ENCODE peak calls at places on chromosomes 11 and 22, in five cellular contexts. D, U, G, H and V are unnamed samples.
A peak's percentile ranks its signal among the peaks of the same experiment; 100 is the strongest.

GRCh38 chr11:126920833-126921232 is 79.7 kb downstream of the KIRREL3 start:
- DNase-seq in G (no peak), U (no peak), H (no peak), D (no peak), V (no peak)

GRCh38 chr11:2612884-2613571 is 86.8 kb downstream of the KCNQ1OT1 start:
- DNase-seq in H (no peak), G (no peak), D (no peak), U (no peak), V (no peak)

GRCh38 chr11:134393638-134394037 is 18.4 kb downstream of the B3GAT1 start:
- DNase-seq in G (no peak), D (no peak), H (no peak), U (peak; percentile 75), V (no peak)

GRCh38 chr22:49429066-49429465 is 398.6 kb downstream of the BRD1 start:
- DNase-seq in D (no peak), H (no peak), U (no peak), G (no peak), V (no peak)

GRCh38 chr11:71194702-71195101 is 57.7 kb downstream of the SHANK2 start:
- DNase-seq in G (no peak), D (no peak), H (no peak), U (no peak), V (no peak)

GRCh38 chr22:46684706-46685105 is 53.3 kb downstream of the CERK start:
- DNase-seq in D (no peak), U (no peak), G (no peak), H (no peak), V (no peak)

GRCh38 chr22:38941488-38941987 is 15.9 kb upstream of the APOBEC3A start:
- DNase-seq in G (no peak), D (no peak), H (peak; percentile 60), U (no peak), V (no peak)

GRCh38 chr11:15710593-15711260 is 596.0 kb downstream of the INSC start:
- DNase-seq in U (no peak), D (no peak), H (no peak), G (no peak), V (no peak)

GRCh38 chr22:35398574-35398973 is 1.4 kb upstream of the MCM5 start:
- DNase-seq in D (no peak), H (no peak), G (no peak), U (no peak), V (no peak)

GRCh38 chr11:64204464-64204989 is 2.0 kb upstream of the FERMT3 start:
- DNase-seq in D (peak; percentile 96), U (peak; percentile 92), H (peak; percentile 86), G (peak; percentile 81), V (peak; percentile 44)

GRCh38 chr11:29616611-29617010 is 400.2 kb downstream of the KCNA4 start:
- DNase-seq in U (no peak), H (no peak), G (peak; percentile 81), D (no peak), V (no peak)

GRCh38 chr11:102485095-102485722 is 32.6 kb upstream of the TMEM123 start:
- DNase-seq in H (no peak), D (no peak), G (no peak), U (no peak), V (no peak)

GRCh38 chr22:19376247-19376646 is 55.3 kb downstream of the HIRA start:
- DNase-seq in U (no peak), G (no peak), H (no peak), D (no peak), V (no peak)

GRCh38 chr11:9577551-9577950 is 4.1 kb downstream of the WEE1 start:
- DNase-seq in D (no peak), H (no peak), U (no peak), G (peak; percentile 58), V (no peak)

GRCh38 chr11:133718238-133718637 is 127.1 kb downstream of the SPATA19 start:
- DNase-seq in G (no peak), H (no peak), U (no peak), D (no peak), V (no peak)

GRCh38 chr11:96704847-96705246 is 315.0 kb downstream of the JRKL start:
- DNase-seq in U (no peak), D (no peak), G (no peak), H (no peak), V (no peak)

GRCh38 chr22:49784987-49785614 is 42.6 kb downstream of the BRD1 start:
- DNase-seq in H (no peak), D (no peak), U (no peak), G (no peak), V (no peak)

GRCh38 chr22:29256606-29257325 is 11.0 kb downstream of the RHBDD3 start:
- DNase-seq in H (no peak), U (no peak), D (no peak), G (no peak), V (no peak)

GRCh38 chr11:1197431-1197885 is 25.4 kb upstream of the MUC5B start:
- DNase-seq in D (no peak), H (no peak), G (no peak), U (peak; percentile 40), V (no peak)

GRCh38 chr22:37126882-37127281 is 17.4 kb upstream of the TMPRSS6 start:
- DNase-seq in H (no peak), G (no peak), U (no peak), D (no peak), V (no peak)

GRCh38 chr11:116210663-116211062 is 562.1 kb downstream of the BUD13 start:
- DNase-seq in D (no peak), H (no peak), U (no peak), G (no peak), V (no peak)

GRCh38 chr11:995058-995751 is 41.3 kb downstream of the MUC6 start:
- DNase-seq in G (no peak), U (no peak), D (no peak), H (no peak), V (no peak)

GRCh38 chr11:74084796-74085541 is 76.1 kb upstream of the UCP3 start:
- DNase-seq in G (no peak), D (no peak), H (no peak), U (no peak), V (no peak)

GRCh38 chr22:30841264-30841663 is 127.3 kb downstream of the MORC2 start:
- DNase-seq in D (no peak), G (peak; percentile 99), H (no peak), U (no peak), V (no peak)

GRCh38 chr11:128095459-128096096 is 491.8 kb downstream of the ETS1 start:
- DNase-seq in D (peak; percentile 86), G (peak; percentile 83), H (no peak), U (no peak), V (no peak)

GRCh38 chr11:1399386-1400167 is 9.8 kb downstream of the BRSK2 start:
- DNase-seq in U (peak; percentile 48), H (no peak), G (no peak), D (no peak), V (no peak)

GRCh38 chr11:124627546-124627945 is 4.9 kb downstream of the TBRG1 start:
- DNase-seq in G (no peak), D (no peak), U (no peak), H (no peak), V (no peak)

GRCh38 chr11:124629961-124630360 is 7.3 kb downstream of the TBRG1 start:
- DNase-seq in U (no peak), H (no peak), D (no peak), G (no peak), V (no peak)

GRCh38 chr11:124638500-124638899 is 15.8 kb downstream of the TBRG1 start:
- DNase-seq in H (no peak), U (no peak), D (no peak), G (no peak), V (no peak)

DNA sequence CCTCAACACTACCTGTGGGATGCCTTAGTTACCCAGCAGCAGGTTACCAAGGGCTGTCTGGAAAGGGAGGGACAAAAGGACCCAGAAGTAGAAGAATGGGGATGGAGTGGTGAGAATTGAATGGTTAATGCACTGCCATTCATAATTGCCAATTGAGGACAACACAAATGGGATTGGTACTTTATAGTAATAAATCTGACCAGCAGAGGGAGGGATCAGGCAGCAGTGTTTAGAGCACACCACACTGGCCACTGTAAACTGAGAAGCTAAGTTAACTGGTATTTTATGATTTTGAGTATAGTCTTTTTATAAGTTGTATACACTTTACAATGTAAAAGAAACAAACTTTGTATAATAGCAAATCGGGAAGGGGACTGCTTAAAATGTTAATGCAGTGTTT is 10.7 kb downstream of the TBRG1 start:
- DNase-seq in U (no peak), D (no peak), G (no peak), H (no peak), V (no peak)
- TF ChIP-seq CTCF in U (no peak), D (peak; percentile 36), G (peak; percentile 34), H (no peak), V (no peak)

DNA sequence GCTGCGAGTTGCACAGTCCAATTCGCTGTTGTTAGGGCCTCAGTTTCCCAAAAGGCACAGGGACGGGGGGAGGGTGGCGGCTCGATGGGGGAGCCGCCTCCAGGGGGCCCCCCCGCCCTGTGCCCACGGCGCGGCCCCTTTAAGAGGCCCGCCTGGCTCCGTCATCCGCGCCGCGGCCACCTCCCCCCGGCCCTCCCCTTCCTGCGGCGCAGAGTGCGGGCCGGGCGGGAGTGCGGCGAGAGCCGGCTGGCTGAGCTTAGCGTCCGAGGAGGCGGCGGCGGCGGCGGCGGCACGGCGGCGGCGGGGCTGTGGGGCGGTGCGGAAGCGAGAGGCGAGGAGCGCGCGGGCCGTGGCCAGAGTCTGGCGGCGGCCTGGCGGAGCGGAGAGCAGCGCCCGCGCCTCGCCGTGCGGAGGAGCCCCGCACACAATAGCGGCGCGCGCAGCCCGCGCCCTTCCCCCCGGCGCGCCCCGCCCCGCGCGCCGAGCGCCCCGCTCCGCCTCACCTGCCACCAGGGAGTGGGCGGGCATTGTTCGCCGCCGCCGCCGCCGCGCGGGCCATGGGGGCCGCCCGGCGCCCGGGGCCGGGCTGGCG is at the start of gene BCR:
- DNase-seq in D (no peak), U (peak; percentile 82), G (peak; percentile 64), H (peak; percentile 56), V (no peak)
- TF ChIP-seq CTCF in D (peak; percentile 4), U (no peak), G (peak; percentile 12), H (no peak), V (peak; percentile 2)

DNA sequence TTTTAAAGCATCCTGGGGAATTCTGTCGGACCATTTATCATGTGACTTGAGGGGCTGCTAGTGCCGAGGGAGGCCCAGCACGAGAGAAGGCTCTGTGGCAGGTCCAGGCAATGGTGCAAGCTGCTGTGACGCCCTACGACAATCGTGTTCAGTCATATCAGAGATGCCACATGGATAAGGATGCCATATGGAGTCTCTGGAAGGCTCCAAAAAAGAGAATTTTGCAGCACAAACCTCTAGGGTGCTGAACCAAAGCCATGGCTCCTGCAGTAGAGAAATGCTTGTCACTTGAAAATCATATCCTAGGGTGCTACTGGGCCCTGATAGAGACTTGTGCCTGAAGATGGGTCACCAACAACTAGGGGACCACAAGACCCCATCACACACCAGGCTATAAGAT is 6.7 kb upstream of the CD6 start:
- DNase-seq in U (no peak), H (no peak), G (no peak), D (no peak), V (no peak)
- TF ChIP-seq CTCF in U (no peak), H (no peak), G (no peak), D (no peak), V (no peak)

DNA sequence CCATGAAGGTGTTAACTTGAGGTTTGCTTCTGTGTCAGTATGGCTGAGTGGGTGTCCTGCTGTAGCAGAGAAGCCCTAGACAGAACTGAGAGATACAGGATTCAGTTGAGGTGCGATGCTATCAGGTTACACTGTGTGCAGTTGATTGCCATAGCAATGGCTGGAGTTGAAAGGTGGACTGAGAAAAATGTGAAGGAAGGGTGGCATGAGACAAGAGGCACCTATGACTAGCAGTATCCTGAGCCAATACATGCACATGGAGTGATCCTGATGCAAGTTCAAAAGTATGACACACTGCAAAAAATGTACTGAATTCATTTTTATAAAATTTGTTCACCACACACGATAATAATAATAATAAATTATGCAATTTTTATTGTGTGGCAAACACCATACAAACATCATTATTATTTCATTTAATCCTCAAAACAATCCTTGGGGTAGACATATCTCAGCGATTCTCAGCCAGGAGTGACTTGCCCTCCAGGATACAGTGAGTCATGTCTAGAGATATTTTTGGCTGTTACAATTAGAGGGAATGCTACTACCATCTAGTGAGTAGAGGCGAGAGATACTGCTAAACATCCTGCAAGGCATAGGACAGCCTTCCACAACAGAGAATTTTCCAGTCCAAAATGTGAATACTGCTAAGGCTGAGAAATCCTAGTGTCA is 3.9 kb upstream of the PIWIL4 start:
- DNase-seq in D (peak; percentile 26), G (peak; percentile 67), H (no peak), U (no peak), V (no peak)
- TF ChIP-seq CTCF in D (peak; percentile 38), G (peak; percentile 56), H (no peak), U (no peak), V (peak; percentile 31)